ENCODE peak calls at places on chromosomes 12 and 14, in five cellular contexts. U, G, P, D and S are unnamed samples.

GRCh38 chr14:23377873-23378563 is 1.2 kb downstream of the CMTM5 start:
- DNase-seq in U (no peak), G (no peak), P (no peak), D (no peak), S (no peak)

GRCh38 chr12:45745861-45746277 is 16.4 kb downstream of the ARID2 start:
- DNase-seq in U (no peak), G (no peak), P (no peak), D (peak; percentile 42), S (no peak)

GRCh38 chr14:58705066-58705465 is 67.3 kb downstream of the DACT1 start:
- DNase-seq in U (no peak), G (no peak), P (no peak), D (no peak), S (no peak)

GRCh38 chr14:104868060-104868740 is 3.1 kb downstream of the CEP170B start:
- DNase-seq in U (no peak), G (no peak), P (no peak), D (no peak), S (no peak)

GRCh38 chr14:85463512-85463911 is 66.4 kb upstream of the FLRT2 start:
- DNase-seq in U (no peak), G (no peak), P (no peak), D (no peak), S (no peak)

GRCh38 chr12:39831587-39832315 is 212.1 kb upstream of the ABCD2 start:
- DNase-seq in U (no peak), G (no peak), P (no peak), D (no peak), S (no peak)

GRCh38 chr12:76259660-76260389 is 88.4 kb downstream of the BBS10 start:
- DNase-seq in U (peak; percentile 72), G (no peak), P (no peak), D (no peak), S (no peak)

GRCh38 chr12:20452496-20452895 is 84.2 kb downstream of the PDE3A start:
- DNase-seq in U (no peak), G (no peak), P (no peak), D (no peak), S (no peak)

GRCh38 chr12:47184229-47184628 is 104.5 kb upstream of the AMIGO2 start:
- DNase-seq in U (no peak), G (no peak), P (no peak), D (no peak), S (no peak)

GRCh38 chr14:69615471-69616407 is 4.3 kb downstream of the SUSD6 start:
- DNase-seq in U (peak; percentile 45), G (peak; percentile 76), P (peak; percentile 52), D (peak; percentile 59), S (no peak)

GRCh38 chr14:104729835-104730181 is 5.8 kb downstream of the ADSS1 start:
- DNase-seq in U (no peak), G (no peak), P (no peak), D (no peak), S (no peak)

GRCh38 chr14:92589213-92589852 is 75.8 kb downstream of the RIN3 start:
- DNase-seq in U (no peak), G (no peak), P (no peak), D (no peak), S (no peak)

GRCh38 chr14:72892103-72892878 is 1.6 kb downstream of the DPF3 start:
- DNase-seq in U (no peak), G (no peak), P (peak; percentile 44), D (peak; percentile 24), S (no peak)

GRCh38 chr14:52002542-52002941 is 13.2 kb downstream of the RTRAF start:
- DNase-seq in U (no peak), G (no peak), P (no peak), D (no peak), S (no peak)

GRCh38 chr12:92543359-92543758 is 159.4 kb upstream of the PLEKHG7 start:
- DNase-seq in U (no peak), G (no peak), P (peak; percentile 79), D (no peak), S (no peak)

GRCh38 chr14:101761881-101762529 is 496 bp downstream of the PPP2R5C start:
- DNase-seq in U (no peak), G (peak; percentile 51), P (peak; percentile 66), D (peak; percentile 49), S (no peak)

GRCh38 chr12:56377310-56377988 is 14.8 kb upstream of the APOF start:
- DNase-seq in U (no peak), G (no peak), P (no peak), D (no peak), S (peak; percentile 29)

GRCh38 chr14:105486974-105487448 is 325 bp downstream of the CRIP1 start:
- DNase-seq in U (no peak), G (no peak), P (peak; percentile 86), D (no peak), S (no peak)

GRCh38 chr12:122182887-122183587 is at the start of gene LRRC43:
- DNase-seq in U (no peak), G (peak; percentile 31), P (peak; percentile 41), D (peak; percentile 35), S (no peak)

GRCh38 chr12:106291342-106291741 is 11.2 kb upstream of the TCP11L2 start:
- DNase-seq in U (no peak), G (no peak), P (no peak), D (no peak), S (no peak)

GRCh38 chr12:116687888-116688287 is 50.0 kb downstream of the SPRING1 start:
- DNase-seq in U (no peak), G (peak; percentile 42), P (peak; percentile 29), D (peak; percentile 14), S (no peak)

GRCh38 chr14:73712540-73713141 is 1.5 kb downstream of the PNMA1 start:
- DNase-seq in U (no peak), G (no peak), P (peak; percentile 25), D (peak; percentile 14), S (no peak)

GRCh38 chr12:54020587-54020969 is 7.7 kb upstream of the HOXC6 start:
- DNase-seq in U (no peak), G (no peak), P (no peak), D (no peak), S (no peak)

GRCh38 chr14:105485720-105486332 is 860 bp upstream of the CRIP1 start:
- DNase-seq in U (no peak), G (no peak), P (peak; percentile 40), D (peak; percentile 47), S (no peak)

GRCh38 chr12:96811083-96811482 is 96.0 kb upstream of the NEDD1 start:
- DNase-seq in U (peak; percentile 51), G (no peak), P (no peak), D (no peak), S (peak; percentile 68)

GRCh38 chr12:18151036-18151435 is 61.0 kb upstream of the RERGL start:
- DNase-seq in U (no peak), G (no peak), P (no peak), D (no peak), S (no peak)

GRCh38 chr12:44728566-44728965 is 147.5 kb downstream of the NELL2 start:
- DNase-seq in U (no peak), G (no peak), P (no peak), D (no peak), S (no peak)

GRCh38 chr12:96047621-96048211 is 12.3 kb upstream of the LTA4H start:
- DNase-seq in U (no peak), G (peak; percentile 48), P (no peak), D (peak; percentile 49), S (peak; percentile 42)

GRCh38 chr14:39050389-39050788 is 52.6 kb downstream of the SEC23A start:
- DNase-seq in U (peak; percentile 10), G (no peak), P (no peak), D (no peak), S (peak; percentile 76)

GRCh38 chr12:79635676-79636075 is 55.1 kb downstream of the PAWR start:
- DNase-seq in U (no peak), G (no peak), P (no peak), D (no peak), S (no peak)

GRCh38 chr12:95131589-95132335 is 58.3 kb upstream of the NR2C1 start:
- DNase-seq in U (no peak), G (peak; percentile 41), P (no peak), D (no peak), S (no peak)

GRCh38 chr12:40212566-40212965 is 12.2 kb upstream of the LRRK2 start:
- DNase-seq in U (no peak), G (no peak), P (no peak), D (no peak), S (no peak)

GRCh38 chr12:3752096-3752709 is 706 bp downstream of the CRACR2A start:
- DNase-seq in U (no peak), G (peak; percentile 25), P (peak; percentile 73), D (peak; percentile 77), S (peak; percentile 58)

GRCh38 chr14:25042362-25043299 is 7.3 kb downstream of the STXBP6 start:
- DNase-seq in U (no peak), G (peak; percentile 39), P (peak; percentile 62), D (no peak), S (no peak)
- H3K4me3 ChIP-seq in U (no peak overlapping the region), G (no peak overlapping the region), P (no peak overlapping the region), D (no peak overlapping the region), S (no peak overlapping the region)

GRCh38 chr14:100236873-100237272 is 2.1 kb upstream of the YY1 start:
- DNase-seq in U (no peak), G (no peak), P (no peak), D (no peak), S (no peak)
- H3K4me3 ChIP-seq in U (peak overlapping the region; percentile 81), G (no peak overlapping the region), P (peak overlapping the region; percentile 82), D (peak overlapping the region; percentile 66), S (peak overlapping the region; percentile 95)

DNA sequence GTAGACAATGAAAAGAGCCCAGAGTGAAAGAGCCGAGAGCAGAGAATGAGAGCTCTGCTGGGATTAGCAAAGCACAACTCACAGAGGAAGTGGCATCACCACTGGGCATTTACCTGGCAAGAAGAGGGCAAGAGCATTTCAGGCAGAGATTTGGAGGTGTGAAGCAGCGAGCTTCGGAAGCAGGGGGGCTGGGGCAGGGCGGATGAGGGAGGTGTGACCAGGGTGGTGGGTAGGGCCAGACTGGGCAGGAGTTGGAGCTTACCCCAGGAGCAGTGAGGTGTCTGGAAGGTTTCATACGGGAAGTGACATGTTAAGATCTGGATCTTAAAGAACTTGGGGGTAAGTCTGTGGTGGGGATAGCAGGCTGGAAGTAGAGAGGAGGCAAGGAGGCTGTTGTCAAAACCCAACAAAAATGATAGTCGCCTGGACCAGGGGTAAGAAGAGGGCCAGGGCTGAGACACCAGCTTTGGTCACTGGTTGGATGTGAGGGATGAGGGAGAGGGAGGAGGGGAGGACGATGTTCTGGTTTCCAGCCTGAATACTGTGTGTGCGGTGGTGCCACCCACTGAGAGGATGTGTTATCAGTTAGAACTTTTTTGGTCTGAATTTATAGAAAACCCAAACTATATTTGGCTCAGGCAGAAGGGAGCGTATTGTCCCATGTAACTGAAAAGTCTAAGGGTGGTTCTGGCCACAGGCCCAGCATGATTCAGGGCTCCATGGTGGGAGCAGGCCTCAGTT is 5.2 kb downstream of the SMIM41 start:
- DNase-seq in U (no peak), G (no peak), P (no peak), D (no peak), S (no peak)
- H3K4me3 ChIP-seq in U (no peak overlapping the region), G (no peak overlapping the region), P (no peak overlapping the region), D (no peak overlapping the region), S (no peak overlapping the region)

GRCh38 chr14:70907172-70907995 is at the start of gene PCNX1:
- DNase-seq in U (peak; percentile 44), G (peak; percentile 88), P (peak; percentile 87), D (peak; percentile 92), S (peak; percentile 28)

GRCh38 chr14:70908918-70909641 is 1.8 kb downstream of the PCNX1 start:
- DNase-seq in U (no peak), G (no peak), P (no peak), D (no peak), S (no peak)

GRCh38 chr14:70906785-70907171 is 481 bp upstream of the PCNX1 start:
- DNase-seq in U (no peak), G (no peak), P (no peak), D (no peak), S (no peak)

GRCh38 chr14:70907996-70908917 is 998 bp downstream of the PCNX1 start:
- DNase-seq in U (no peak), G (peak; percentile 91), P (peak; percentile 71), D (peak; percentile 49), S (peak; percentile 23)

GRCh38 chr14:70909788-70910614 is 2.7 kb downstream of the PCNX1 start:
- DNase-seq in U (no peak), G (peak; percentile 39), P (no peak), D (no peak), S (no peak)
- H3K4me3 ChIP-seq in U (peak overlapping the region; percentile 89), G (no peak overlapping the region), P (no peak overlapping the region), D (peak overlapping the region; percentile 93), S (no peak overlapping the region)